ENCODE peak calls at places on chromosomes 13 and 19, in ten cellular contexts. J is GM23338; E is breast epithelium; N is effector memory CD4-positive, alpha-beta T cell; V is vagina; B is upper lobe of left lung; R is CD8-positive, alpha-beta memory T cell; K is uterus; D is A673; Q is Peyer's patch. Z is an unnamed sample.

GRCh38 chr19:46606681-46607440 is 5.7 kb downstream of the CALM3 start:
- DNase-seq in V (no peak), D (no peak), E (no peak), N (no peak), B (no peak), J (no peak), K (no peak), Q (peak), R (no peak), Z (no peak)

GRCh38 chr13:100040196-100040595 is 48.7 kb upstream of the PCCA start:
- DNase-seq in N (no peak), D (peak), R (no peak), Q (no peak), J (no peak), E (no peak), B (no peak), K (no peak), V (no peak), Z (no peak)

GRCh38 chr13:113882716-113883115 is 18.8 kb upstream of the GAS6 start:
- DNase-seq in D (no peak), B (no peak), J (peak), Q (no peak), E (no peak), N (no peak), R (no peak), K (no peak), V (no peak), Z (no peak)

GRCh38 chr19:53182202-53182601 is 11.0 kb downstream of the ZNF665 start:
- DNase-seq in B (no peak), K (no peak), N (no peak), J (no peak), Q (no peak), E (no peak), V (no peak), R (no peak), D (no peak), Z (no peak)

GRCh38 chr13:46663644-46664043 is 110.7 kb downstream of the LRCH1 start:
- DNase-seq in J (no peak), B (no peak), V (no peak), N (no peak), R (no peak), Q (no peak), E (no peak), K (no peak), D (no peak), Z (no peak)

GRCh38 chr19:29119582-29119981 is 93.4 kb downstream of the UQCRFS1 start:
- DNase-seq in Q (no peak), R (no peak), E (no peak), K (no peak), D (no peak), B (no peak), N (no peak), V (no peak), J (peak), Z (no peak)

GRCh38 chr19:21749090-21749489 is 18.3 kb downstream of the ZNF100 start:
- DNase-seq in J (no peak), R (no peak), Q (no peak), V (no peak), B (no peak), K (no peak), N (no peak), E (no peak), D (no peak), Z (no peak)

GRCh38 chr19:13052447-13053232 is 50.0 kb downstream of the LYL1 start:
- DNase-seq in Q (no peak), J (no peak), N (no peak), R (no peak), V (no peak), E (no peak), B (no peak), K (no peak), D (no peak), Z (no peak)

GRCh38 chr13:37409756-37410155 is 188.8 kb downstream of the POSTN start:
- DNase-seq in Q (no peak), J (no peak), V (no peak), N (no peak), K (no peak), B (no peak), E (no peak), R (no peak), D (peak), Z (no peak)

GRCh38 chr19:52923782-52924593 is 760 bp upstream of the ZNF888 start:
- DNase-seq in E (peak), N (no peak), Q (no peak), V (no peak), K (peak), R (no peak), J (peak), D (no peak), B (peak), Z (no peak)

GRCh38 chr19:38975214-38975860 is at the start of gene FBXO17:
- DNase-seq in E (no peak), R (no peak), V (no peak), K (peak), B (peak), J (peak), N (no peak), Q (no peak), D (peak), Z (peak)

GRCh38 chr19:47891923-47892666 is 6.0 kb upstream of the SULT2A1 start:
- DNase-seq in E (no peak), V (no peak), N (no peak), R (no peak), Q (no peak), B (no peak), J (peak), D (no peak), K (peak), Z (no peak)

GRCh38 chr13:28761586-28761985 is 42.8 kb upstream of the SLC46A3 start:
- DNase-seq in D (no peak), R (no peak), K (no peak), B (no peak), E (no peak), N (no peak), Q (no peak), J (no peak), V (no peak), Z (no peak)

GRCh38 chr19:17706750-17707181 is 12.5 kb upstream of the MAP1S start:
- DNase-seq in E (no peak), J (peak), K (no peak), N (no peak), Q (no peak), V (no peak), B (no peak), R (no peak), D (peak), Z (no peak)

GRCh38 chr13:50226515-50227147 is 211.4 kb downstream of the KCNRG start:
- DNase-seq in B (no peak), K (no peak), J (no peak), D (no peak), N (no peak), V (no peak), R (no peak), E (no peak), Q (no peak), Z (no peak)

GRCh38 chr13:39821977-39822376 is 166.5 kb downstream of the COG6 start:
- DNase-seq in E (no peak), K (no peak), N (no peak), J (no peak), Q (no peak), R (no peak), V (no peak), B (no peak), D (no peak), Z (no peak)

GRCh38 chr19:38059897-38060296 is 152.9 kb downstream of the SIPA1L3 start:
- DNase-seq in Q (peak), B (peak), N (no peak), V (no peak), D (no peak), K (no peak), R (no peak), J (no peak), E (no peak), Z (no peak)

GRCh38 chr19:13031917-13032623 is 36.8 kb downstream of the NFIX start:
- DNase-seq in Q (no peak), N (no peak), R (no peak), V (no peak), B (no peak), K (no peak), J (no peak), E (no peak), D (no peak), Z (no peak)

GRCh38 chr19:47651132-47651531 is 42.2 kb downstream of the BICRA start:
- DNase-seq in D (no peak), R (no peak), Q (no peak), E (no peak), B (no peak), K (no peak), N (no peak), V (no peak), J (no peak), Z (no peak)

GRCh38 chr19:2528543-2529173 is 52.7 kb downstream of the GADD45B start:
- DNase-seq in R (no peak), V (no peak), B (peak), E (peak), Q (no peak), N (no peak), K (no peak), D (no peak), J (no peak), Z (no peak)

GRCh38 chr13:50732712-50733111 is 110.8 kb downstream of the DLEU7 start:
- DNase-seq in B (no peak), E (no peak), K (no peak), D (no peak), J (no peak), R (no peak), V (no peak), N (no peak), Q (no peak), Z (no peak)

GRCh38 chr13:83386609-83387008 is 495.7 kb downstream of the SLITRK1 start:
- DNase-seq in N (no peak), J (no peak), Q (no peak), R (no peak), D (no peak), K (no peak), E (no peak), B (no peak), V (no peak), Z (no peak)

GRCh38 chr13:37618554-37618953 is 20.0 kb upstream of the POSTN start:
- DNase-seq in N (no peak), V (no peak), B (no peak), Q (no peak), K (no peak), J (no peak), D (no peak), R (no peak), E (no peak), Z (no peak)

GRCh38 chr19:49335784-49336481 is 727 bp downstream of the CD37 start:
- DNase-seq in D (no peak), E (peak), Q (peak), V (no peak), K (no peak), B (no peak), N (no peak), J (no peak), R (no peak), Z (no peak)
- H3K27ac ChIP-seq in D (no peak), E (no peak), Q (peak), V (peak), K (no peak), B (peak), N (peak), J (no peak), R (peak), Z (no peak)

GRCh38 chr13:43360911-43361605 is 337.7 kb downstream of the DNAJC15 start:
- DNase-seq in J (no peak), N (no peak), R (no peak), Q (no peak), V (no peak), K (no peak), E (no peak), D (no peak), B (no peak), Z (no peak)

GRCh38 chr13:43365042-43365344 is 341.6 kb downstream of the DNAJC15 start:
- DNase-seq in V (no peak), J (no peak), Q (no peak), N (no peak), D (no peak), K (no peak), R (no peak), B (no peak), E (no peak), Z (no peak)

GRCh38 chr13:43368003-43368402 is 344.6 kb downstream of the DNAJC15 start:
- DNase-seq in V (no peak), Q (no peak), K (no peak), E (no peak), R (no peak), N (no peak), D (no peak), B (no peak), J (no peak), Z (no peak)

GRCh38 chr13:43363156-43363918 is 340.0 kb downstream of the DNAJC15 start:
- DNase-seq in V (no peak), D (peak), K (no peak), J (no peak), E (no peak), N (no peak), R (no peak), Q (no peak), B (no peak), Z (no peak)

DNA sequence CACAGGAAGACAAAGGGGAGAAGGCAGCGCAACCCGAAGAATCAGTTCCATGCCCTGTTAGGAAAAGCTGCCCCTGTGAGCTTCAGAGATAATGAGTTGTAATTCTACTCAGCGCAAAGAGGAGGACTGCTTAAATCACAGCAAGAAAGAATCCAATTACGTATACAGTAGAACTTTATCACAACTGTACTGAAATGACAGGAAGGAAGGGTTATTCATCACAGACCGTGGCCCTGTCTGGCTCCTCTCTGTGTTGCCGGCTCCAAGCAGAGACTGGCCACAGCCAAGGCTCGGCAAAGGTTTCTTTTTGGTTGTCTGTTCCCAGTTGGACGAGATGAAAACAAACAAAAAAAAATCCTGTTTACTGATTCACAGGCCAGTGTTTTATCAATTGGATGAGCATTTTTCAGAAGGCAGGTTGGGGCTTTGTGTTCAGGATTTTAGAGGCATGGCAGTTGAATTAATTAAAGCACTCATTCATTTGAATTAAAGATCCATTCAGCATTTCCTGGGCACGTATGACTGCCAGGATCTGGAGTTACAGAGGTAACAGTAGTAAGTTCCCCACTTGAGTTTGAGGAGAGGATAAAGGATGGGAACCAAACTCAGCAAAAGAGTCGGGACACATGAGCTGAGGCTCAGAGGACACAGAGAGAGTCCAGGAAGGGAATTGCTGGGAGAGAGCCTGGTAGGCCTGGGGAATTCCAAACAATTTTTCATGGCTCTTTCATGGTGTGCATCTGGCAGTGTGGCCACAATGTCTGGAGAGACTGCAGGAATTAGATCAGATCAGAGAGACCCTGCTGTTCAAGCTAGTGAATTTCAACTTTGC is 341.0 kb downstream of the DNAJC15 start:
- DNase-seq in D (peak), E (no peak), B (no peak), N (no peak), Q (no peak), R (no peak), K (no peak), V (no peak), J (no peak), Z (no peak)
- H3K27ac ChIP-seq in D (peak), E (no peak), B (no peak), N (no peak), Q (no peak), R (no peak), K (peak), V (no peak), J (no peak), Z (peak)

GRCh38 chr19:30274987-30275386 is 97.2 kb upstream of the ZNF536 start:
- DNase-seq in E (no peak), Q (no peak), N (no peak), K (no peak), D (no peak), R (no peak), B (no peak), J (no peak), V (no peak), Z (no peak)
- H3K27ac ChIP-seq in E (no peak), Q (no peak), N (no peak), K (no peak), D (no peak), R (no peak), B (no peak), J (no peak), V (no peak), Z (no peak)

GRCh38 chr13:44111701-44112100 is 232.0 kb downstream of the LACC1 start:
- DNase-seq in V (no peak), N (no peak), D (no peak), J (no peak), Q (no peak), R (no peak), E (no peak), K (no peak), B (no peak), Z (no peak)

GRCh38 chr13:44108345-44108858 is 228.7 kb downstream of the LACC1 start:
- DNase-seq in J (no peak), D (no peak), N (no peak), R (no peak), V (no peak), K (peak), E (peak), Q (no peak), B (peak), Z (no peak)

GRCh38 chr13:44112700-44113329 is 233.1 kb downstream of the LACC1 start:
- DNase-seq in E (no peak), J (no peak), K (no peak), D (no peak), B (no peak), R (no peak), V (no peak), Q (no peak), N (no peak), Z (no peak)

GRCh38 chr13:44107357-44108121 is 227.8 kb downstream of the LACC1 start:
- DNase-seq in K (no peak), N (no peak), J (no peak), V (no peak), E (no peak), Q (no peak), D (no peak), R (no peak), B (no peak), Z (no peak)

DNA sequence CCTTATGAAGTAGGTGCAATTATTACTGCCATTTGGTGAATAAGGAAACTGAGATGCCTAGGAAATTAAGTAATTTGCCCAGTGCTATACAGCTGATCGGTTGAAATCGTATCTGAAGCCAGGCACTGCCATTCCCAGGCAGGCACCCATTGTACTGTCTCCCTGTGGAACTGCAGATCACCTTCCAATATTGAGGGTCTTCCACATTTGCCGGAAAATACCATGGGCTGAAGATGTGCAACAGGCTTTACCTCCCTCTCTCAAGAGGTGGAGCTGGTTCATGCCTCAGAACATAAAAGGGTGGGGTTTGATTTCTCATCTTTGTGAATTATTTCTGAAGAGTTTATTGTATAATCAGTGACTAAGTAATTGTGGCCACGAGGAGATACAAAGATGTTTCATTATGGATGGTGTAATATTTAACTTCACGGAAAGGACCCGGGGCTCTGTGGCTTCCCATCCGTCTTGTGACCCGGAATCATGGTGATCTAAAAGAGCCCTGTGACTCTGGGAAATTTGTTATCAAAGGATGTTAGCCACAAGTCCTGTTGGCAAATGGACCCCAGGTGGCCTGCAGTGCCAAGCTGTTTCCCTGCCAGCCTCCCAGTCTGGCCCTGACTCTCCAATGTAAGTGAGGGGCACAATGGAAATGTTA is 230.4 kb downstream of the LACC1 start:
- DNase-seq in V (no peak), J (no peak), B (no peak), E (no peak), K (no peak), N (no peak), R (no peak), Q (no peak), D (no peak), Z (no peak)
- H3K27ac ChIP-seq in V (no peak), J (no peak), B (no peak), E (no peak), K (no peak), N (no peak), R (no peak), Q (peak), D (no peak), Z (no peak)

GRCh38 chr13:112819111-112819510 is 129.3 kb downstream of the ATP11A start:
- DNase-seq in V (no peak), J (no peak), N (no peak), Q (no peak), E (no peak), R (no peak), B (peak), K (no peak), D (no peak), Z (no peak)

GRCh38 chr13:112818698-112819045 is 128.8 kb downstream of the ATP11A start:
- DNase-seq in J (no peak), K (no peak), R (no peak), B (peak), D (no peak), Q (no peak), N (no peak), E (no peak), V (no peak), Z (no peak)

GRCh38 chr13:112820318-112820717 is 130.5 kb downstream of the ATP11A start:
- DNase-seq in D (no peak), R (no peak), J (no peak), K (no peak), Q (peak), E (no peak), V (no peak), N (no peak), B (peak), Z (no peak)

GRCh38 chr13:112818040-112818697 is 128.3 kb downstream of the ATP11A start:
- DNase-seq in N (no peak), D (no peak), J (no peak), K (no peak), R (no peak), B (no peak), Q (no peak), E (no peak), V (no peak), Z (no peak)

GRCh38 chr13:112819816-112820215 is 130.0 kb downstream of the ATP11A start:
- DNase-seq in D (no peak), J (no peak), E (no peak), K (no peak), V (no peak), R (no peak), N (no peak), Q (no peak), B (peak), Z (no peak)
- H3K27ac ChIP-seq in D (no peak), J (no peak), E (no peak), K (no peak), V (no peak), R (no peak), N (no peak), Q (no peak), B (no peak), Z (no peak)

GRCh38 chr13:111043575-111043982 is 71.5 kb upstream of the ARHGEF7 start:
- DNase-seq in E (no peak), J (no peak), K (peak), B (no peak), R (no peak), D (no peak), Q (no peak), N (no peak), V (no peak), Z (no peak)
- H3K27ac ChIP-seq in E (no peak), J (no peak), K (no peak), B (no peak), R (no peak), D (no peak), Q (no peak), N (no peak), V (no peak), Z (no peak)